ENCODE peak calls at places on chromosomes 11 and 22, in eight cellular contexts. One of them, this sample, is unnamed.

GRCh38 chr11:70698871-70699270 is 300.5 kb downstream of the CTTN start:
- DNase-seq in thoracic aorta: no peak
- DNase-seq in HuH-7.5: no peak
- DNase-seq in cerebellum: no peak
- DNase-seq in activated CD8-positive, alpha-beta memory T cell treated with anti-CD3 and anti-CD28 coated beads for 48 hours: no peak
- DNase-seq in prostate gland: no peak
- DNase-seq in mucosa of gallbladder: no peak
- DNase-seq in iris pigment epithelial cell: no peak
- DNase-seq in this sample: no peak

GRCh38 chr11:2940166-2940929 is 11.1 kb upstream of the PHLDA2 start:
- DNase-seq in mucosa of gallbladder: peak
- DNase-seq in activated CD8-positive, alpha-beta memory T cell treated with anti-CD3 and anti-CD28 coated beads for 48 hours: no peak
- DNase-seq in cerebellum: no peak
- DNase-seq in iris pigment epithelial cell: no peak
- DNase-seq in thoracic aorta: no peak
- DNase-seq in HuH-7.5: no peak
- DNase-seq in prostate gland: no peak
- DNase-seq in this sample: no peak

GRCh38 chr11:3644817-3645235 is at the start of gene ART1:
- DNase-seq in prostate gland: no peak
- DNase-seq in mucosa of gallbladder: no peak
- DNase-seq in HuH-7.5: no peak
- DNase-seq in thoracic aorta: no peak
- DNase-seq in activated CD8-positive, alpha-beta memory T cell treated with anti-CD3 and anti-CD28 coated beads for 48 hours: no peak
- DNase-seq in cerebellum: no peak
- DNase-seq in iris pigment epithelial cell: no peak
- DNase-seq in this sample: no peak

GRCh38 chr11:128407962-128408361 is 179.4 kb downstream of the ETS1 start:
- DNase-seq in prostate gland: no peak
- DNase-seq in mucosa of gallbladder: no peak
- DNase-seq in iris pigment epithelial cell: peak
- DNase-seq in HuH-7.5: no peak
- DNase-seq in thoracic aorta: no peak
- DNase-seq in cerebellum: no peak
- DNase-seq in activated CD8-positive, alpha-beta memory T cell treated with anti-CD3 and anti-CD28 coated beads for 48 hours: no peak
- DNase-seq in this sample: no peak

GRCh38 chr11:83773950-83774880 is 488.0 kb upstream of the CCDC90B start:
- DNase-seq in HuH-7.5: no peak
- DNase-seq in thoracic aorta: no peak
- DNase-seq in iris pigment epithelial cell: peak
- DNase-seq in activated CD8-positive, alpha-beta memory T cell treated with anti-CD3 and anti-CD28 coated beads for 48 hours: no peak
- DNase-seq in mucosa of gallbladder: no peak
- DNase-seq in prostate gland: no peak
- DNase-seq in cerebellum: no peak
- DNase-seq in this sample: no peak

GRCh38 chr11:95592455-95592854 is 197.1 kb downstream of the FAM76B start:
- DNase-seq in cerebellum: no peak
- DNase-seq in HuH-7.5: no peak
- DNase-seq in prostate gland: no peak
- DNase-seq in activated CD8-positive, alpha-beta memory T cell treated with anti-CD3 and anti-CD28 coated beads for 48 hours: no peak
- DNase-seq in thoracic aorta: no peak
- DNase-seq in iris pigment epithelial cell: peak
- DNase-seq in mucosa of gallbladder: no peak
- DNase-seq in this sample: peak

GRCh38 chr11:46444305-46444704 is 52.7 kb upstream of the CHRM4 start:
- DNase-seq in mucosa of gallbladder: no peak
- DNase-seq in HuH-7.5: no peak
- DNase-seq in thoracic aorta: no peak
- DNase-seq in cerebellum: no peak
- DNase-seq in prostate gland: no peak
- DNase-seq in activated CD8-positive, alpha-beta memory T cell treated with anti-CD3 and anti-CD28 coated beads for 48 hours: no peak
- DNase-seq in iris pigment epithelial cell: peak
- DNase-seq in this sample: no peak

GRCh38 chr22:36144886-36145541 is 15.5 kb downstream of the APOL3 start:
- DNase-seq in thoracic aorta: no peak
- DNase-seq in activated CD8-positive, alpha-beta memory T cell treated with anti-CD3 and anti-CD28 coated beads for 48 hours: no peak
- DNase-seq in iris pigment epithelial cell: peak
- DNase-seq in prostate gland: no peak
- DNase-seq in cerebellum: peak
- DNase-seq in HuH-7.5: no peak
- DNase-seq in mucosa of gallbladder: peak
- DNase-seq in this sample: peak